ENCODE peak calls at places on chromosome 5, in four cellular contexts. F is mucosa of descending colon; I is activated CD4-positive, alpha-beta T cell treated with anti-CD3 and anti-CD28 coated beads for 48 hours; J is anterior cingulate cortex. G is an unnamed sample.

GRCh38 chr5:154517781-154518437 is 39.9 kb upstream of the HAND1 start:
- DNase-seq in F (no peak), J (no peak), I (no peak), G (no peak)

GRCh38 chr5:121797677-121798518 is 53.8 kb upstream of the FTMT start:
- DNase-seq in F (no peak), J (no peak), I (no peak), G (no peak)

GRCh38 chr5:16791036-16791705 is 144.9 kb downstream of the MYO10 start:
- DNase-seq in I (peak), J (no peak), F (no peak), G (no peak)

GRCh38 chr5:71587709-71588532 is 781 bp downstream of the MCCC2 start:
- DNase-seq in F (peak), J (no peak), I (peak), G (peak)

GRCh38 chr5:173290477-173291131 is 37.6 kb downstream of the STC2 start:
- DNase-seq in F (no peak), J (no peak), I (no peak), G (no peak)

GRCh38 chr5:156191547-156191946 is 135.4 kb upstream of the SGCD start:
- DNase-seq in I (no peak), J (no peak), F (no peak), G (no peak)

GRCh38 chr5:32339878-32340277 is 27.1 kb upstream of the MTMR12 start:
- DNase-seq in I (no peak), J (no peak), F (no peak), G (no peak)

GRCh38 chr5:98839469-98840383 is 66.3 kb downstream of the RGMB start:
- DNase-seq in I (peak), F (peak), J (no peak), G (peak)

GRCh38 chr5:64883912-64884311 is 115.2 kb downstream of the CWC27 start:
- DNase-seq in I (no peak), F (no peak), J (no peak), G (no peak)

GRCh38 chr5:146722361-146722779 is 156.2 kb downstream of the PPP2R2B start:
- DNase-seq in J (no peak), F (no peak), I (no peak), G (no peak)

GRCh38 chr5:87116821-87117512 is 150.7 kb upstream of the RASA1 start:
- DNase-seq in I (no peak), F (no peak), J (no peak), G (no peak)

GRCh38 chr5:111158105-111158744 is 66.0 kb upstream of the CAMK4 start:
- DNase-seq in F (no peak), I (peak), J (peak), G (peak)

GRCh38 chr5:134545070-134545868 is 19.8 kb downstream of the JADE2 start:
- DNase-seq in J (no peak), F (peak), I (peak), G (peak)

GRCh38 chr5:40828021-40828631 is 6.9 kb downstream of the RPL37 start:
- DNase-seq in F (no peak), I (no peak), J (no peak), G (no peak)

GRCh38 chr5:141857226-141857625 is 21.0 kb downstream of the PCDH1 start:
- DNase-seq in F (no peak), J (no peak), I (no peak), G (no peak)

GRCh38 chr5:176157656-176158055 is 80.6 kb upstream of the SIMC1 start:
- DNase-seq in J (no peak), F (no peak), I (no peak), G (no peak)

GRCh38 chr5:125526940-125527339 is 780.5 kb upstream of the ZNF608 start:
- DNase-seq in J (no peak), I (no peak), F (no peak), G (no peak)

GRCh38 chr5:178462846-178463245 is 127.3 kb downstream of the COL23A1 start:
- DNase-seq in F (no peak), J (no peak), I (no peak), G (no peak)

G was measured in activated CD4-positive, alpha-beta memory T cell treated with anti-CD3 and anti-CD28 coated beads for 36 hours.